ENCODE peak calls at places on chromosomes 7 and 10, in nine cellular contexts. E is endodermal cell, J is lower leg skin, W is A549, L is upper lobe of right lung, G is astrocyte of the cerebellum, Z is brain microvascular endothelial cell, N is BE2C, K is left ventricle myocardium inferior. F is an unnamed sample.

GRCh38 chr10:126893841-126894240 is 11.4 kb upstream of the DOCK1 start:
- DNase-seq in E (no peak), N (no peak), G (no peak), W (no peak), Z (no peak), K (no peak), L (no peak), J (no peak), F (no peak)

GRCh38 chr10:51162002-51162401 is 87.7 kb downstream of the PRKG1 start:
- DNase-seq in G (no peak), E (peak), J (no peak), Z (no peak), L (no peak), W (no peak), N (no peak), K (peak), F (no peak)

GRCh38 chr10:91424016-91424415 is 13.9 kb downstream of the HECTD2 start:
- DNase-seq in K (no peak), E (no peak), N (no peak), J (no peak), W (no peak), G (no peak), L (no peak), Z (peak), F (no peak)

GRCh38 chr10:14648042-14648765 is 126.5 kb downstream of the FAM107B start:
- DNase-seq in J (no peak), N (peak), Z (peak), K (peak), L (peak), E (peak), W (no peak), G (no peak), F (no peak)

GRCh38 chr10:101901340-101901739 is 57.7 kb upstream of the KCNIP2 start:
- DNase-seq in Z (no peak), N (no peak), E (peak), G (no peak), J (no peak), L (no peak), W (no peak), K (no peak), F (no peak)

GRCh38 chr10:101358706-101359300 is 4.8 kb downstream of the BTRC start:
- DNase-seq in K (no peak), L (no peak), J (no peak), E (no peak), N (no peak), W (no peak), G (no peak), Z (peak), F (no peak)

GRCh38 chr10:75014516-75015230 is 96.8 kb upstream of the SAMD8 start:
- DNase-seq in Z (no peak), K (no peak), L (no peak), W (no peak), N (no peak), E (no peak), J (no peak), G (no peak), F (no peak)

GRCh38 chr10:66349726-66350125 is 576.1 kb upstream of the LRRTM3 start:
- DNase-seq in Z (peak), K (no peak), L (no peak), E (no peak), G (peak), N (no peak), W (no peak), J (no peak), F (no peak)

GRCh38 chr7:110371709-110372108 is 719.2 kb upstream of the LRRN3 start:
- DNase-seq in W (no peak), E (no peak), G (no peak), J (no peak), Z (no peak), L (no peak), N (no peak), K (no peak), F (no peak)

GRCh38 chr7:69800495-69800894 is 202.2 kb downstream of the AUTS2 start:
- DNase-seq in W (peak), Z (no peak), J (no peak), K (no peak), L (no peak), N (peak), E (peak), G (no peak), F (peak)

GRCh38 chr10:129544205-129545202 is 77.5 kb downstream of the MGMT start:
- DNase-seq in N (no peak), E (no peak), Z (no peak), K (no peak), L (no peak), G (no peak), J (peak), W (no peak), F (no peak)

GRCh38 chr10:113454341-113455061 is 98.4 kb upstream of the HABP2 start:
- DNase-seq in G (no peak), N (peak), K (peak), L (peak), Z (peak), J (peak), E (peak), W (peak), F (no peak)

GRCh38 chr7:99958564-99959227 is 17.1 kb downstream of the AZGP1 start:
- DNase-seq in G (no peak), W (no peak), K (no peak), J (no peak), E (no peak), L (no peak), N (no peak), Z (no peak), F (no peak)

GRCh38 chr7:41007351-41007751 is 695.5 kb downstream of the INHBA start:
- DNase-seq in N (no peak), J (no peak), E (no peak), G (peak), L (no peak), W (no peak), K (no peak), Z (peak), F (no peak)

GRCh38 chr7:6409991-6410693 is 37.6 kb downstream of the DAGLB start:
- DNase-seq in L (no peak), N (no peak), Z (no peak), E (no peak), J (no peak), K (no peak), W (no peak), G (no peak), F (no peak)

GRCh38 chr10:127973810-127974311 is 67.0 kb downstream of the PTPRE start:
- DNase-seq in Z (no peak), L (no peak), K (no peak), E (peak), N (no peak), G (no peak), W (no peak), J (peak), F (no peak)

GRCh38 chr10:96502561-96503267 is 11.0 kb downstream of the TLL2 start:
- DNase-seq in W (no peak), Z (no peak), K (no peak), E (no peak), J (peak), N (no peak), G (no peak), L (no peak), F (peak)

DNA sequence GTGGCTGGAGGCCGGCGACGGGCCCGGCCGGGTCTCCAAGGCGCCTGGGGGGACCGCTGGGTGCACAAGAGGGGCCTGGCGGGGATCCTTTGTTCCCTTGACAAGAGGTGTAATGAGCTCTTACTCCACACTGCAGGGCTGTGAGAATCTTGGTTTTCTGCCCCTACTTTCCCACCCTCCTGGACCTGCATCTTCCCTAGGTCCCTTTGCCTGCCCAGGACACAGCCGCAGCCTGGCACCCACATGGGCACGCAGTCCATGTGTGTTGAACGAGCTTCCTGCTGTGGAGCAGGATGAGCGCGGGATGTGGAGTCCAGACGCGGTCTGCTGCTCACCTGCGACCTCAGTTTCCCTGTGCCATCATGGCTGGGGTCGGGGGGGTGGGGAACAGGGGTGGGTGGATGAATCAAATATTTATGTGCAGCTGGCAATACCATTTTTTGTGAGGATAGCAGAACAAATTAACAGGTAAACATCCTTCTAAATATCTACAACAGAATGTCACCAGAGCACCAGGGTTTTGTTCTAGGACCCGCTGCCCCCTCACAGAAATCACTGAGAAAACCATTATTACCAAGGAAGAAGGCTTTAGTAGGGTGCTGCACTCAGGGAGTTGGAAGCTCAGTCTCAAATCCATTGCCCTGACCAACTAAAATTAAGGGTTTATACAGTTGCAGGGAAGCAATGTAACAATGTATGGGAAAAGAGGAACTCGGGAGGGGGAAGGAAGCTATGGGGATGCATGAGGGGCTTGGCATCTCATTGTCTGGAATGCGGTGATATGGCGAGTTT is 474 bp upstream of the NSMCE4A start:
- DNase-seq in L (no peak), G (no peak), N (no peak), W (no peak), Z (no peak), K (no peak), J (peak), E (no peak), F (no peak)
- TF ChIP-seq CTCF in L (peak), G (peak), N (no peak), W (no peak), Z (peak), K (peak), J (no peak), E (no peak), F (no peak)

GRCh38 chr10:30784896-30785605 is 155.5 kb upstream of the LYZL2 start:
- DNase-seq in N (peak), J (peak), G (no peak), Z (peak), W (no peak), E (peak), L (peak), K (peak), F (no peak)

GRCh38 chr10:30783939-30784500 is 154.5 kb upstream of the LYZL2 start:
- DNase-seq in W (peak), Z (peak), G (peak), K (peak), N (peak), L (peak), E (peak), J (peak), F (peak)

GRCh38 chr10:30781571-30782542 is 152.3 kb upstream of the LYZL2 start:
- DNase-seq in J (no peak), Z (no peak), E (peak), N (peak), K (no peak), W (no peak), L (no peak), G (no peak), F (no peak)

GRCh38 chr10:30784521-30784895 is 155.0 kb upstream of the LYZL2 start:
- DNase-seq in E (no peak), J (no peak), N (no peak), W (no peak), Z (no peak), L (no peak), G (no peak), K (no peak), F (no peak)

GRCh38 chr10:30782543-30783461 is 153.2 kb upstream of the LYZL2 start:
- DNase-seq in K (no peak), L (no peak), Z (no peak), W (no peak), G (no peak), N (no peak), J (peak), E (peak), F (peak)
- H3K4me3 ChIP-seq in K (no peak), L (no peak), Z (no peak), W (no peak), G (no peak), N (no peak), J (no peak), E (no peak), F (no peak)

GRCh38 chr7:116709336-116709735 is 37.3 kb downstream of the MET start:
- DNase-seq in J (no peak), N (no peak), L (no peak), W (no peak), K (no peak), G (no peak), E (no peak), Z (no peak), F (no peak)

GRCh38 chr7:116708248-116708647 is 36.3 kb downstream of the MET start:
- DNase-seq in E (no peak), Z (no peak), L (no peak), N (no peak), W (no peak), J (no peak), K (no peak), G (no peak), F (no peak)

GRCh38 chr7:116707289-116707688 is 35.3 kb downstream of the MET start:
- DNase-seq in G (no peak), E (no peak), J (no peak), Z (no peak), W (no peak), N (no peak), L (no peak), K (no peak), F (no peak)

GRCh38 chr7:116710764-116711452 is 38.9 kb downstream of the MET start:
- DNase-seq in L (no peak), W (no peak), K (no peak), Z (no peak), E (no peak), G (no peak), J (no peak), N (no peak), F (peak)

GRCh38 chr7:116708861-116709260 is 36.9 kb downstream of the MET start:
- DNase-seq in J (no peak), N (no peak), W (no peak), E (no peak), L (no peak), G (no peak), K (no peak), Z (no peak), F (no peak)
- TF ChIP-seq CTCF in J (no peak), N (no peak), W (no peak), E (no peak), L (no peak), G (no peak), K (no peak), Z (no peak), F (no peak)

GRCh38 chr7:66176914-66177313 is 28.2 kb upstream of the TPST1 start:
- DNase-seq in E (no peak), J (no peak), N (no peak), G (no peak), L (no peak), W (no peak), K (no peak), Z (no peak), F (no peak)
- H3K4me3 ChIP-seq in E (no peak), J (no peak), N (no peak), G (no peak), L (no peak), W (no peak), K (no peak), Z (no peak), F (no peak)